ENCODE peak calls at places on chromosomes 5 and 9, in seven cellular contexts. Y is NCI-H82; M is CD8-positive, alpha-beta T cell; D is neural progenitor cell; S is GDM1; P is mammary epithelial cell; U is NCI-H524. N is an unnamed sample.

GRCh38 chr9:133148351-133149129 is 15.2 kb downstream of the GBGT1 start:
- DNase-seq in P (peak), U (no peak), S (peak), Y (peak), D (peak), M (peak), N (peak)

GRCh38 chr9:87703636-87704276 is 22.2 kb upstream of the CTSL start:
- DNase-seq in Y (no peak), P (peak), D (no peak), U (no peak), M (no peak), S (no peak), N (peak)

GRCh38 chr9:29701971-29702370 is 2128.7 kb upstream of the C9orf72 start:
- DNase-seq in Y (no peak), M (no peak), S (no peak), U (no peak), P (no peak), D (no peak), N (no peak)

GRCh38 chr9:129671519-129671918 is 6.1 kb downstream of the PRRX2 start:
- DNase-seq in M (no peak), Y (no peak), D (no peak), S (no peak), P (peak), U (no peak), N (no peak)

GRCh38 chr5:84524491-84524890 is 139.8 kb upstream of the EDIL3 start:
- DNase-seq in S (no peak), Y (no peak), M (no peak), D (no peak), P (no peak), U (no peak), N (no peak)

GRCh38 chr9:87827341-87827740 is 55.3 kb upstream of the SPATA31E1 start:
- DNase-seq in D (no peak), U (no peak), M (no peak), Y (no peak), P (peak), S (no peak), N (no peak)

GRCh38 chr5:132486318-132487094 is 4.1 kb downstream of the IRF1 start:
- DNase-seq in P (no peak), Y (no peak), M (no peak), S (no peak), U (no peak), D (no peak), N (no peak)

GRCh38 chr5:84685121-84685520 is 300.4 kb upstream of the EDIL3 start:
- DNase-seq in Y (no peak), D (no peak), M (no peak), U (no peak), P (no peak), S (no peak), N (no peak)

GRCh38 chr9:34443976-34444375 is 14.4 kb downstream of the FAM219A start:
- DNase-seq in U (no peak), D (no peak), M (no peak), S (no peak), P (no peak), Y (no peak), N (no peak)

N was measured in MCF 10A.